ENCODE peak calls at places on chromosomes 2 and 18, in nine cellular contexts. V is IMR-90, H is dorsolateral prefrontal cortex, P is breast epithelium, C is NB4, L is astrocyte of the cerebellum, B is kidney, Q is bronchial epithelial cell, Y is AG04449. M is an unnamed sample.

GRCh38 chr2:231016576-231017249 is 20.6 kb upstream of the C2orf72 start:
- DNase-seq in P (no peak), B (no peak), H (no peak), L (no peak), Y (no peak), V (no peak), Q (no peak), C (peak), M (no peak)

GRCh38 chr2:104432972-104433371 is 420.9 kb upstream of the POU3F3 start:
- DNase-seq in V (no peak), L (no peak), B (no peak), Q (no peak), C (no peak), H (no peak), P (no peak), Y (no peak), M (no peak)

GRCh38 chr2:239168575-239168974 is 232.2 kb downstream of the HDAC4 start:
- DNase-seq in P (no peak), C (no peak), B (peak), Q (no peak), L (no peak), H (no peak), V (no peak), Y (no peak), M (no peak)

GRCh38 chr18:71336811-71337210 is 1048.0 kb downstream of the SOCS6 start:
- DNase-seq in Y (no peak), C (no peak), V (no peak), P (no peak), B (no peak), L (no peak), Q (no peak), H (no peak), M (no peak)

GRCh38 chr2:205640713-205641112 is 41.6 kb upstream of the NRP2 start:
- DNase-seq in L (no peak), P (no peak), H (no peak), V (no peak), Q (no peak), C (peak), B (no peak), Y (no peak), M (no peak)

GRCh38 chr18:46264255-46264654 is 160.1 kb downstream of the HAUS1 start:
- DNase-seq in P (no peak), Q (peak), L (peak), Y (no peak), V (no peak), B (no peak), C (no peak), H (no peak), M (no peak)

GRCh38 chr2:213995400-213996105 is 415.3 kb upstream of the VWC2L start:
- DNase-seq in Y (peak), Q (peak), B (no peak), V (peak), L (peak), C (no peak), H (no peak), P (no peak), M (peak)

GRCh38 chr18:29840101-29840500 is 1202.4 kb downstream of the DSC3 start:
- DNase-seq in B (no peak), Y (no peak), V (peak), C (no peak), H (no peak), Q (peak), P (no peak), L (peak), M (peak)

GRCh38 chr2:121777699-121778058 is 22.2 kb downstream of the TSN start:
- DNase-seq in P (no peak), C (no peak), B (no peak), V (peak), Q (peak), Y (no peak), H (no peak), L (peak), M (no peak)

GRCh38 chr2:201939366-201939985 is 94.2 kb upstream of the FZD7 start:
- DNase-seq in Q (no peak), L (no peak), C (no peak), V (no peak), P (no peak), B (no peak), Y (no peak), H (no peak), M (no peak)

GRCh38 chr18:49017813-49018552 is 67.2 kb upstream of the SMAD7 start:
- DNase-seq in H (peak), P (peak), B (peak), Y (no peak), L (no peak), Q (no peak), C (no peak), V (no peak), M (no peak)

GRCh38 chr2:32688511-32688910 is 60.7 kb downstream of the TTC27 start:
- DNase-seq in H (no peak), P (no peak), C (peak), L (peak), V (peak), B (no peak), Q (peak), Y (no peak), M (peak)

GRCh38 chr18:6414118-6414722 is 491 bp downstream of the L3MBTL4 start:
- DNase-seq in C (no peak), L (no peak), Y (no peak), V (no peak), B (peak), H (peak), P (peak), Q (no peak), M (no peak)

GRCh38 chr2:8144785-8145184 is 537.1 kb upstream of the ID2 start:
- DNase-seq in P (no peak), Y (no peak), Q (no peak), V (peak), B (no peak), C (no peak), L (peak), H (no peak), M (no peak)

GRCh38 chr18:67133669-67134068 is 382.9 kb downstream of the DSEL start:
- DNase-seq in P (no peak), Y (no peak), V (no peak), H (no peak), L (no peak), C (no peak), Q (no peak), B (no peak), M (no peak)

GRCh38 chr2:119249855-119250775 is 26.5 kb downstream of the STEAP3 start:
- DNase-seq in Y (no peak), C (no peak), L (no peak), H (no peak), P (no peak), B (no peak), Q (no peak), V (no peak), M (no peak)

GRCh38 chr18:23668731-23669130 is 6.0 kb upstream of the ANKRD29 start:
- DNase-seq in Y (no peak), B (no peak), V (no peak), P (no peak), C (no peak), L (no peak), Q (no peak), H (no peak), M (no peak)

GRCh38 chr2:224025874-224026273 is 13.2 kb downstream of the SERPINE2 start:
- DNase-seq in B (no peak), H (no peak), V (no peak), Y (no peak), P (no peak), L (no peak), C (peak), Q (no peak), M (no peak)

GRCh38 chr2:8089596-8089995 is 592.3 kb upstream of the ID2 start:
- DNase-seq in Q (peak), H (no peak), Y (peak), L (no peak), P (no peak), V (peak), C (peak), B (no peak), M (no peak)

GRCh38 chr2:172012688-172013358 is 13.1 kb downstream of the METAP1D start:
- DNase-seq in Y (no peak), Q (no peak), H (no peak), V (no peak), B (no peak), L (no peak), P (no peak), C (no peak), M (no peak)

GRCh38 chr2:36359006-36359580 is 3.5 kb downstream of the CRIM1 start:
- DNase-seq in C (peak), H (no peak), P (no peak), Y (no peak), V (peak), L (no peak), B (no peak), Q (peak), M (no peak)

GRCh38 chr18:34023471-34023870 is 201.2 kb downstream of the NOL4 start:
- DNase-seq in Q (peak), C (no peak), P (no peak), L (peak), V (peak), B (no peak), H (no peak), Y (no peak), M (no peak)

GRCh38 chr2:207930747-207931146 is 94.6 kb downstream of the PLEKHM3 start:
- DNase-seq in V (no peak), P (no peak), C (no peak), Y (no peak), B (no peak), H (no peak), Q (peak), L (no peak), M (no peak)

GRCh38 chr2:119495948-119496347 is 28.3 kb downstream of the SCTR start:
- DNase-seq in L (no peak), H (no peak), Y (no peak), V (no peak), Q (no peak), B (no peak), P (no peak), C (no peak), M (no peak)

GRCh38 chr18:12031836-12032235 is 50.5 kb downstream of the IMPA2 start:
- DNase-seq in L (peak), B (no peak), C (no peak), P (peak), Y (peak), V (peak), H (no peak), Q (no peak), M (peak)

GRCh38 chr18:7735194-7735593 is 168.1 kb downstream of the PTPRM start:
- DNase-seq in P (no peak), C (no peak), H (no peak), Q (peak), Y (no peak), L (no peak), B (no peak), V (no peak), M (no peak)

GRCh38 chr2:160288324-160288723 is 88.3 kb upstream of the ITGB6 start:
- DNase-seq in Y (no peak), Q (peak), B (no peak), H (no peak), L (no peak), C (no peak), P (no peak), V (no peak), M (no peak)

GRCh38 chr2:16853088-16853487 is 187.5 kb upstream of the CYRIA start:
- DNase-seq in C (no peak), Y (no peak), H (no peak), Q (peak), L (no peak), V (no peak), B (no peak), P (no peak), M (no peak)

GRCh38 chr2:229133155-229133772 is 137.8 kb downstream of the PID1 start:
- DNase-seq in P (no peak), V (peak), Y (no peak), C (peak), Q (peak), L (peak), H (no peak), B (no peak), M (no peak)

GRCh38 chr2:164737612-164738081 is 104.0 kb downstream of the COBLL1 start:
- DNase-seq in Q (peak), V (peak), B (peak), H (peak), P (peak), L (peak), Y (no peak), C (peak), M (peak)

GRCh38 chr2:222203031-222203430 is 95.8 kb downstream of the PAX3 start:
- DNase-seq in C (no peak), B (no peak), P (no peak), L (no peak), V (no peak), Y (no peak), Q (no peak), H (no peak), M (no peak)

GRCh38 chr2:127670055-127670956 is 5.0 kb downstream of the LIMS2 start:
- DNase-seq in C (no peak), B (no peak), P (no peak), V (no peak), Y (peak), L (no peak), H (no peak), Q (no peak), M (no peak)
- H3K4me3 ChIP-seq in C (no peak), B (no peak), P (no peak), V (no peak), Y (no peak), L (no peak), H (no peak), Q (no peak), M (no peak)

GRCh38 chr2:11450791-11451190 is 15.2 kb downstream of the E2F6 start:
- DNase-seq in H (no peak), V (no peak), B (no peak), P (no peak), L (no peak), C (no peak), Q (no peak), Y (no peak), M (no peak)

GRCh38 chr2:11444737-11445136 is 21.2 kb downstream of the E2F6 start:
- DNase-seq in Q (no peak), L (no peak), B (no peak), P (no peak), C (no peak), Y (no peak), H (no peak), V (no peak), M (no peak)

DNA sequence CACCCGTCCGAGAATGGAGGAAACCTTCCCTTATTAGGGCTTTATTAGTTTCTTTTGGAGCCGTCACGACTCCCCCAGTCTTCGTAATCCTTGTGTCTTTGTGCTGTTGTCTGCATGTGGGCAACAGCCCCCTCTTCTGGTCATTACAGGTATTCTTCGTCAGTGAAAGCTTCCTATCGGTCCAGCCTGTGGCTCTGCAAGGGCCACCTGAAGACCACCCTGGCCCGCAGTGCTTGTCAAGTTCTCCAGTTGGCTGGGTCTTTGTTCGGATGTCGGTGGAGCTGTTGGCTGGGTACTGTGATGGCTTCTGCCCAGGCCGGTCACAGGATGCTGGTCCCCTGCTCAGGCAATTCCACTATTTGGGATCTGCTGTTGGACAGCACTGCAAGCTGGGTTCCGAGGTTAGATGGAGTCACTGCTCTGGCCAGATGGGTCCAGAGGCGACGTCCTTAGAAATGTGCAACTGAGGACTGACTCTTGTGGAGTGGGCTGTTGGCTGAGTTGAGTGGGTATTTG is 19.2 kb downstream of the E2F6 start:
- DNase-seq in Y (no peak), H (peak), V (peak), B (peak), L (peak), P (peak), C (peak), Q (peak), M (peak)
- TF ChIP-seq CTCF in Y (peak), H (peak), V (peak), B (peak), L (peak), P (peak), C (peak), Q (peak), M (peak)

GRCh38 chr2:12428324-12428723 is 288.4 kb upstream of the TRIB2 start:
- DNase-seq in P (no peak), B (no peak), H (no peak), Q (no peak), L (no peak), V (peak), C (no peak), Y (no peak), M (no peak)

GRCh38 chr2:12424820-12425219 is 291.9 kb upstream of the TRIB2 start:
- DNase-seq in Y (no peak), V (peak), P (no peak), L (peak), B (no peak), H (no peak), Q (no peak), C (no peak), M (no peak)

GRCh38 chr2:12419803-12420202 is 296.9 kb upstream of the TRIB2 start:
- DNase-seq in H (no peak), L (no peak), P (no peak), B (no peak), Q (no peak), C (no peak), V (no peak), Y (no peak), M (no peak)

GRCh38 chr2:12421061-12421460 is 295.7 kb upstream of the TRIB2 start:
- DNase-seq in C (no peak), L (no peak), P (no peak), Q (no peak), B (no peak), H (no peak), Y (no peak), V (no peak), M (no peak)

GRCh38 chr2:12424219-12424618 is 292.5 kb upstream of the TRIB2 start:
- DNase-seq in H (no peak), Y (no peak), V (no peak), P (no peak), C (no peak), Q (peak), L (no peak), B (no peak), M (no peak)
- H3K4me3 ChIP-seq in H (no peak), Y (no peak), V (no peak), P (no peak), C (no peak), Q (no peak), L (no peak), B (no peak), M (no peak)

DNA sequence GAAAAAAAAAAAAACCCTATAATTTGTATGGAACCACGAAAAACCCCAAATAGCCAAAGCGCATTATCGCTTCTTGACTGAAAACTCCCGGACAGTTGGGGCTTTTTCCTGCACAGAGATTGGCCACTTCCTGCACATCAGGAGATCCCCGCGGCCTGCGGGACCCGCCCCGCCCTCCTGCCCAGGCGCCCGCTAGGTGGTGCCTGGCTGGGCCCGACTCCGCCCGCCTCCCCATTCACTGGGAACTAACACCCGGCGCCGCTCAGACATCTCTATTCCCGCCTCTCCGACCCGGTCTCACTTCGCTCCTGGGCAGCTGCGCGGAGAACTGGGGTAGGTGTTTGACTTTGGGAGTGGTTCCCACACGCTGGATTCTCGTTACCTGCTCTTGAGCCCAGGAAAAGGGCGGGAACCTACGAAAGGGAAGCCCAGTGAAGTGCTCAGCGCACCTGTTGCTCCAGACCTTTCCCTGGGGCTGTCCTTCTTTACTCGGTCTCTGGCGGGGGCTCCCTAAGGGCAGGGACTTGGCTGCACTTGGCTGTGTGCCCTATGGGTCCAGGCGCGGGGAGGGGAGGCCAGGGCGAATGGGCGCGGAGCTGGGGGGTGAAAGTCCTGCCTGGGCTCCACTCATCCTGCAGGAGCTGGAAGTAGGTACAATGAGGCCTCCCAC is at the start of gene HMSD:
- DNase-seq in V (no peak), H (peak), Q (peak), B (peak), P (no peak), L (no peak), C (no peak), Y (no peak), M (no peak)
- TF ChIP-seq CTCF in V (peak), H (peak), Q (peak), B (peak), P (no peak), L (peak), C (no peak), Y (peak), M (peak)

GRCh38 chr2:3534251-3534814 is 15.0 kb upstream of the ADI1 start:
- DNase-seq in L (no peak), C (no peak), H (no peak), Y (no peak), V (no peak), P (no peak), Q (no peak), B (no peak), M (no peak)

GRCh38 chr2:3535467-3535793 is 16.1 kb upstream of the ADI1 start:
- DNase-seq in P (no peak), B (no peak), C (no peak), V (no peak), L (no peak), Y (no peak), H (no peak), Q (no peak), M (no peak)

GRCh38 chr2:3539836-3540235 is 18.3 kb downstream of the RNASEH1 start:
- DNase-seq in P (no peak), B (no peak), H (no peak), Y (no peak), V (no peak), Q (no peak), L (no peak), C (no peak), M (no peak)

GRCh38 chr2:3535794-3536681 is 16.7 kb upstream of the ADI1 start:
- DNase-seq in L (peak), Y (peak), C (no peak), H (no peak), P (peak), V (peak), B (peak), Q (peak), M (peak)

GRCh38 chr2:3536682-3537632 is 17.6 kb upstream of the ADI1 start:
- DNase-seq in H (no peak), Q (no peak), Y (no peak), P (no peak), L (no peak), C (peak), V (peak), B (peak), M (no peak)
- H3K4me3 ChIP-seq in H (peak), Q (no peak), Y (peak), P (peak), L (peak), C (no peak), V (peak), B (peak), M (peak)

GRCh38 chr2:102072741-102073140 is 69.8 kb upstream of the IL1R1 start:
- DNase-seq in C (no peak), V (peak), B (no peak), Y (no peak), H (no peak), Q (no peak), P (no peak), L (no peak), M (no peak)

GRCh38 chr2:102066554-102066953 is 74.8 kb downstream of the IL1R2 start:
- DNase-seq in P (no peak), C (peak), B (no peak), Y (no peak), H (no peak), V (no peak), Q (no peak), L (no peak), M (no peak)

GRCh38 chr2:102069311-102069974 is 73.1 kb upstream of the IL1R1 start:
- DNase-seq in Y (no peak), L (no peak), H (no peak), P (no peak), Q (no peak), V (no peak), C (no peak), B (no peak), M (no peak)

GRCh38 chr2:102073168-102073724 is 69.3 kb upstream of the IL1R1 start:
- DNase-seq in Q (no peak), P (no peak), L (no peak), B (no peak), H (no peak), V (no peak), C (no peak), Y (no peak), M (no peak)

DNA sequence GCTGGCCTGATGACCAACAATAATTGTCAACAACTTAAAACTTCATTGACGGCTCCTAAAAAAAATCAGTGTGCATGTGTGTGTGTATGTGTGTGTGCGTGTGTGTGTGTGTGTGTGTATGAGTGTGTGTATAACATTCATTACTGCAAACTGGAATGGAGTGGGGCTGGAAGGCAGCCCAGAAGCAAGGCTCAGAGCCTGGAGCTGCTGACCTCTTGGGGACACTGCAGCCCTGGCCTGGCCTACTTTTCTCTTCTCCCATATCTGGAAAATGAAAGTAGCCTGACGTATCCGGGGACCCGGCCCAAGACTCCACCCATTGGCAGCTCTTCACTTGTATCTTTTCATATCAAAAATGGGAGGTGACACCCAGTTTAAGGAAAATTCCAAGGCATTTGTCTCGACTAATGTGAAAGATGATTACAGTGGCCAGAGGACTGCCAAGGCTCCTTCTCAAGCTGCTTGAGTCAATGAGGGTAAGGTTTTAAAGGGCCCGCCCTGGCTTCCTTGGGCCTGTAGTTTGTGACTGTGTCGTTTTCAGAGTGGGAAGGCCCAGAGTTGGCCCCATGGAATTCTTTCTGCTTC is 72.4 kb upstream of the IL1R1 start:
- DNase-seq in P (no peak), Y (no peak), C (no peak), H (no peak), Q (no peak), L (no peak), B (peak), V (peak), M (no peak)
- TF ChIP-seq CTCF in P (no peak), Y (no peak), C (no peak), H (no peak), Q (no peak), L (no peak), B (peak), V (peak), M (no peak)